ENCODE peak calls at places on chromosomes 4 and X, in eight cellular contexts. One of them, this sample, is unnamed.

GRCh38 chrX:150546711-150547153 is 21.7 kb upstream of the MTM1 start:
- DNase-seq in tibial nerve: no peak
- DNase-seq in T follicular helper cell: peak; percentile 28
- DNase-seq in posterior cingulate gyrus: no peak
- DNase-seq in EL: no peak
- DNase-seq in AG04450: no peak
- DNase-seq in NCI-H2171 treated with DMSO at 0.1 percent for 48 hours: no peak
- DNase-seq in stimulated activated CD4-positive, alpha-beta T cell treated with anti-CD3 and anti-CD28 coated beads, Interleukin-15, amount 100 ng/mL, for 24 hours: peak; percentile 29
- DNase-seq in this sample: no peak

GRCh38 chr4:48669086-48669485 is 111.0 kb downstream of the FRYL start:
- DNase-seq in posterior cingulate gyrus: no peak
- DNase-seq in EL: no peak
- DNase-seq in NCI-H2171 treated with DMSO at 0.1 percent for 48 hours: peak; percentile 33
- DNase-seq in stimulated activated CD4-positive, alpha-beta T cell treated with anti-CD3 and anti-CD28 coated beads, Interleukin-15, amount 100 ng/mL, for 24 hours: no peak
- DNase-seq in tibial nerve: no peak
- DNase-seq in T follicular helper cell: no peak
- DNase-seq in AG04450: no peak
- DNase-seq in this sample: no peak

GRCh38 chr4:90403781-90404180 is 276.6 kb downstream of the CCSER1 start:
- DNase-seq in posterior cingulate gyrus: no peak
- DNase-seq in AG04450: no peak
- DNase-seq in tibial nerve: no peak
- DNase-seq in NCI-H2171 treated with DMSO at 0.1 percent for 48 hours: no peak
- DNase-seq in T follicular helper cell: no peak
- DNase-seq in EL: no peak
- DNase-seq in stimulated activated CD4-positive, alpha-beta T cell treated with anti-CD3 and anti-CD28 coated beads, Interleukin-15, amount 100 ng/mL, for 24 hours: no peak
- DNase-seq in this sample: no peak

GRCh38 chr4:183554346-183554686 is 49.5 kb downstream of the ING2 start:
- DNase-seq in stimulated activated CD4-positive, alpha-beta T cell treated with anti-CD3 and anti-CD28 coated beads, Interleukin-15, amount 100 ng/mL, for 24 hours: no peak
- DNase-seq in AG04450: no peak
- DNase-seq in NCI-H2171 treated with DMSO at 0.1 percent for 48 hours: no peak
- DNase-seq in EL: no peak
- DNase-seq in posterior cingulate gyrus: no peak
- DNase-seq in T follicular helper cell: no peak
- DNase-seq in tibial nerve: no peak
- DNase-seq in this sample: no peak

GRCh38 chr4:180913750-180914149 is 1329.5 kb upstream of the TENM3 start:
- DNase-seq in tibial nerve: no peak
- DNase-seq in T follicular helper cell: no peak
- DNase-seq in stimulated activated CD4-positive, alpha-beta T cell treated with anti-CD3 and anti-CD28 coated beads, Interleukin-15, amount 100 ng/mL, for 24 hours: no peak
- DNase-seq in NCI-H2171 treated with DMSO at 0.1 percent for 48 hours: no peak
- DNase-seq in EL: peak; percentile 36
- DNase-seq in posterior cingulate gyrus: no peak
- DNase-seq in AG04450: no peak
- DNase-seq in this sample: no peak

GRCh38 chrX:1300449-1300848 is 31.8 kb downstream of the CSF2RA start:
- DNase-seq in NCI-H2171 treated with DMSO at 0.1 percent for 48 hours: no peak
- DNase-seq in posterior cingulate gyrus: no peak
- DNase-seq in tibial nerve: no peak
- DNase-seq in stimulated activated CD4-positive, alpha-beta T cell treated with anti-CD3 and anti-CD28 coated beads, Interleukin-15, amount 100 ng/mL, for 24 hours: no peak
- DNase-seq in AG04450: no peak
- DNase-seq in T follicular helper cell: no peak
- DNase-seq in EL: no peak
- DNase-seq in this sample: no peak

GRCh38 chr4:75990129-75990528 is 616 bp downstream of the SDAD1 start:
- DNase-seq in posterior cingulate gyrus: no peak
- DNase-seq in NCI-H2171 treated with DMSO at 0.1 percent for 48 hours: no peak
- DNase-seq in stimulated activated CD4-positive, alpha-beta T cell treated with anti-CD3 and anti-CD28 coated beads, Interleukin-15, amount 100 ng/mL, for 24 hours: no peak
- DNase-seq in EL: no peak
- DNase-seq in AG04450: no peak
- DNase-seq in T follicular helper cell: no peak
- DNase-seq in tibial nerve: no peak
- DNase-seq in this sample: no peak

GRCh38 chr4:5965225-5965624 is 53.0 kb downstream of the C4orf50 start:
- DNase-seq in NCI-H2171 treated with DMSO at 0.1 percent for 48 hours: no peak
- DNase-seq in tibial nerve: no peak
- DNase-seq in posterior cingulate gyrus: no peak
- DNase-seq in EL: no peak
- DNase-seq in AG04450: no peak
- DNase-seq in stimulated activated CD4-positive, alpha-beta T cell treated with anti-CD3 and anti-CD28 coated beads, Interleukin-15, amount 100 ng/mL, for 24 hours: no peak
- DNase-seq in T follicular helper cell: no peak
- DNase-seq in this sample: no peak

GRCh38 chr4:156705291-156705690 is 266.3 kb downstream of the PDGFC start:
- DNase-seq in AG04450: no peak
- DNase-seq in T follicular helper cell: no peak
- DNase-seq in tibial nerve: no peak
- DNase-seq in EL: peak; percentile 58
- DNase-seq in NCI-H2171 treated with DMSO at 0.1 percent for 48 hours: no peak
- DNase-seq in stimulated activated CD4-positive, alpha-beta T cell treated with anti-CD3 and anti-CD28 coated beads, Interleukin-15, amount 100 ng/mL, for 24 hours: no peak
- DNase-seq in posterior cingulate gyrus: no peak
- DNase-seq in this sample: no peak

GRCh38 chr4:30875659-30876269 is 155.6 kb downstream of the PCDH7 start:
- DNase-seq in stimulated activated CD4-positive, alpha-beta T cell treated with anti-CD3 and anti-CD28 coated beads, Interleukin-15, amount 100 ng/mL, for 24 hours: no peak
- DNase-seq in posterior cingulate gyrus: no peak
- DNase-seq in AG04450: no peak
- DNase-seq in EL: no peak
- DNase-seq in tibial nerve: no peak
- DNase-seq in NCI-H2171 treated with DMSO at 0.1 percent for 48 hours: no peak
- DNase-seq in T follicular helper cell: no peak
- DNase-seq in this sample: no peak

GRCh38 chr4:55830741-55831140 is 11.2 kb downstream of the EXOC1L start:
- DNase-seq in posterior cingulate gyrus: no peak
- DNase-seq in tibial nerve: no peak
- DNase-seq in EL: no peak
- DNase-seq in AG04450: no peak
- DNase-seq in stimulated activated CD4-positive, alpha-beta T cell treated with anti-CD3 and anti-CD28 coated beads, Interleukin-15, amount 100 ng/mL, for 24 hours: no peak
- DNase-seq in NCI-H2171 treated with DMSO at 0.1 percent for 48 hours: no peak
- DNase-seq in T follicular helper cell: no peak
- DNase-seq in this sample: no peak

GRCh38 chr4:158090323-158090722 is 82.5 kb downstream of the GASK1B start:
- DNase-seq in T follicular helper cell: no peak
- DNase-seq in NCI-H2171 treated with DMSO at 0.1 percent for 48 hours: no peak
- DNase-seq in EL: no peak
- DNase-seq in AG04450: no peak
- DNase-seq in tibial nerve: no peak
- DNase-seq in posterior cingulate gyrus: no peak
- DNase-seq in stimulated activated CD4-positive, alpha-beta T cell treated with anti-CD3 and anti-CD28 coated beads, Interleukin-15, amount 100 ng/mL, for 24 hours: no peak
- DNase-seq in this sample: no peak

GRCh38 chr4:134393592-134393991 is 192.0 kb upstream of the PABPC4L start:
- DNase-seq in T follicular helper cell: no peak
- DNase-seq in posterior cingulate gyrus: no peak
- DNase-seq in tibial nerve: no peak
- DNase-seq in stimulated activated CD4-positive, alpha-beta T cell treated with anti-CD3 and anti-CD28 coated beads, Interleukin-15, amount 100 ng/mL, for 24 hours: no peak
- DNase-seq in NCI-H2171 treated with DMSO at 0.1 percent for 48 hours: no peak
- DNase-seq in EL: no peak
- DNase-seq in AG04450: no peak
- DNase-seq in this sample: no peak

GRCh38 chr4:123250843-123251242 is 145.8 kb upstream of the SPRY1 start:
- DNase-seq in NCI-H2171 treated with DMSO at 0.1 percent for 48 hours: peak; percentile 34
- DNase-seq in posterior cingulate gyrus: no peak
- DNase-seq in stimulated activated CD4-positive, alpha-beta T cell treated with anti-CD3 and anti-CD28 coated beads, Interleukin-15, amount 100 ng/mL, for 24 hours: no peak
- DNase-seq in EL: peak; percentile 25
- DNase-seq in AG04450: peak; percentile 74
- DNase-seq in T follicular helper cell: no peak
- DNase-seq in tibial nerve: peak; percentile 23
- DNase-seq in this sample: no peak

GRCh38 chr4:119861731-119862130 is 204.9 kb downstream of the MAD2L1 start:
- DNase-seq in stimulated activated CD4-positive, alpha-beta T cell treated with anti-CD3 and anti-CD28 coated beads, Interleukin-15, amount 100 ng/mL, for 24 hours: no peak
- DNase-seq in NCI-H2171 treated with DMSO at 0.1 percent for 48 hours: no peak
- DNase-seq in T follicular helper cell: no peak
- DNase-seq in AG04450: no peak
- DNase-seq in EL: no peak
- DNase-seq in tibial nerve: no peak
- DNase-seq in posterior cingulate gyrus: no peak
- DNase-seq in this sample: no peak

GRCh38 chr4:153234923-153235322 is 30.7 kb downstream of the TRIM2 start:
- DNase-seq in NCI-H2171 treated with DMSO at 0.1 percent for 48 hours: no peak
- DNase-seq in tibial nerve: no peak
- DNase-seq in posterior cingulate gyrus: no peak
- DNase-seq in AG04450: no peak
- DNase-seq in EL: peak; percentile 47
- DNase-seq in stimulated activated CD4-positive, alpha-beta T cell treated with anti-CD3 and anti-CD28 coated beads, Interleukin-15, amount 100 ng/mL, for 24 hours: no peak
- DNase-seq in T follicular helper cell: no peak
- DNase-seq in this sample: no peak

GRCh38 chr4:26028793-26029511 is 114.9 kb downstream of the SMIM20 start:
- DNase-seq in NCI-H2171 treated with DMSO at 0.1 percent for 48 hours: no peak
- DNase-seq in tibial nerve: peak; percentile 54
- DNase-seq in EL: peak; percentile 44
- DNase-seq in AG04450: peak; percentile 23
- DNase-seq in T follicular helper cell: peak; percentile 12
- DNase-seq in posterior cingulate gyrus: peak; percentile 45
- DNase-seq in stimulated activated CD4-positive, alpha-beta T cell treated with anti-CD3 and anti-CD28 coated beads, Interleukin-15, amount 100 ng/mL, for 24 hours: peak; percentile 86
- DNase-seq in this sample: no peak

GRCh38 chr4:55458164-55458563 is 62.4 kb downstream of the TMEM165 start:
- DNase-seq in T follicular helper cell: no peak
- DNase-seq in tibial nerve: no peak
- DNase-seq in NCI-H2171 treated with DMSO at 0.1 percent for 48 hours: no peak
- DNase-seq in EL: peak; percentile 75
- DNase-seq in stimulated activated CD4-positive, alpha-beta T cell treated with anti-CD3 and anti-CD28 coated beads, Interleukin-15, amount 100 ng/mL, for 24 hours: no peak
- DNase-seq in posterior cingulate gyrus: no peak
- DNase-seq in AG04450: no peak
- DNase-seq in this sample: no peak

GRCh38 chrX:1430451-1430850 is 22.3 kb downstream of the ASMTL start:
- DNase-seq in stimulated activated CD4-positive, alpha-beta T cell treated with anti-CD3 and anti-CD28 coated beads, Interleukin-15, amount 100 ng/mL, for 24 hours: peak; percentile 28
- DNase-seq in tibial nerve: no peak
- DNase-seq in posterior cingulate gyrus: no peak
- DNase-seq in T follicular helper cell: no peak
- DNase-seq in EL: no peak
- DNase-seq in AG04450: no peak
- DNase-seq in NCI-H2171 treated with DMSO at 0.1 percent for 48 hours: no peak
- DNase-seq in this sample: no peak

GRCh38 chr4:4857001-4857808 is 2.3 kb upstream of the MSX1 start:
- DNase-seq in AG04450: no peak
- DNase-seq in posterior cingulate gyrus: no peak
- DNase-seq in tibial nerve: no peak
- DNase-seq in NCI-H2171 treated with DMSO at 0.1 percent for 48 hours: no peak
- DNase-seq in EL: no peak
- DNase-seq in stimulated activated CD4-positive, alpha-beta T cell treated with anti-CD3 and anti-CD28 coated beads, Interleukin-15, amount 100 ng/mL, for 24 hours: no peak
- DNase-seq in T follicular helper cell: no peak
- DNase-seq in this sample: no peak

GRCh38 chr4:38366451-38366850 is 297.5 kb upstream of the KLF3 start:
- DNase-seq in stimulated activated CD4-positive, alpha-beta T cell treated with anti-CD3 and anti-CD28 coated beads, Interleukin-15, amount 100 ng/mL, for 24 hours: no peak
- DNase-seq in tibial nerve: no peak
- DNase-seq in AG04450: no peak
- DNase-seq in EL: no peak
- DNase-seq in posterior cingulate gyrus: no peak
- DNase-seq in T follicular helper cell: no peak
- DNase-seq in NCI-H2171 treated with DMSO at 0.1 percent for 48 hours: peak; percentile 38
- DNase-seq in this sample: peak; percentile 30

This sample was measured in thoracic aorta.